ENCODE peak calls at places on chromosomes 1 and 21, in ten cellular contexts. M, S, X, F, K, Y, Z, V, U and B are unnamed samples.
A peak's percentile ranks its signal among the peaks of the same experiment; 100 is the strongest.

GRCh38 chr1:168206111-168206510 is 19.7 kb upstream of the SFT2D2 start:
- DNase-seq in V (no peak), Z (peak; percentile 8), X (peak; percentile 54), U (no peak), S (no peak), M (no peak), F (no peak), Y (no peak), K (no peak), B (no peak)

GRCh38 chr1:198258491-198258890 is 101.7 kb downstream of the NEK7 start:
- DNase-seq in Y (no peak), K (peak; percentile 6), X (peak; percentile 87), U (no peak), S (no peak), Z (peak; percentile 84), M (peak; percentile 85), V (no peak), F (no peak), B (no peak)

GRCh38 chr1:234963904-234964702 is 164.5 kb downstream of the TOMM20 start:
- DNase-seq in F (no peak), U (no peak), K (no peak), V (peak; percentile 84), Z (no peak), Y (no peak), S (peak; percentile 79), X (no peak), M (no peak), B (no peak)

GRCh38 chr1:42221952-42222606 is 57.5 kb upstream of the GUCA2A start:
- DNase-seq in Z (peak; percentile 19), M (peak; percentile 79), U (no peak), S (no peak), Y (no peak), X (no peak), F (no peak), V (peak; percentile 19), K (no peak), B (no peak)

GRCh38 chr1:207754942-207755689 is 3.3 kb downstream of the CD46 start:
- DNase-seq in V (no peak), Z (no peak), F (no peak), S (no peak), K (no peak), X (peak; percentile 31), M (no peak), Y (no peak), U (peak; percentile 31), B (no peak)

GRCh38 chr1:18387307-18387706 is 93.4 kb upstream of the KLHDC7A start:
- DNase-seq in V (no peak), U (no peak), S (no peak), Z (no peak), M (no peak), Y (no peak), K (no peak), X (no peak), F (peak; percentile 41), B (no peak)

GRCh38 chr1:181124206-181124825 is 35.8 kb downstream of the IER5 start:
- DNase-seq in M (no peak), Y (no peak), V (no peak), U (no peak), Z (no peak), X (peak; percentile 22), F (no peak), S (no peak), K (no peak), B (no peak)

GRCh38 chr1:182248721-182249120 is 142.9 kb downstream of the GLUL start:
- DNase-seq in U (no peak), K (no peak), M (no peak), F (no peak), X (no peak), V (no peak), Z (no peak), Y (no peak), S (no peak), B (no peak)

GRCh38 chr1:176149939-176150807 is 56.9 kb downstream of the COP1 start:
- DNase-seq in F (peak; percentile 14), U (no peak), S (peak; percentile 41), M (no peak), Z (no peak), X (no peak), Y (no peak), V (peak; percentile 80), K (no peak), B (no peak)

GRCh38 chr1:39116868-39117728 is 87.4 kb upstream of the MACF1 start:
- DNase-seq in Z (peak; percentile 31), K (no peak), F (no peak), U (no peak), Y (no peak), V (no peak), M (peak; percentile 79), X (peak; percentile 36), S (no peak), B (no peak)

DNA sequence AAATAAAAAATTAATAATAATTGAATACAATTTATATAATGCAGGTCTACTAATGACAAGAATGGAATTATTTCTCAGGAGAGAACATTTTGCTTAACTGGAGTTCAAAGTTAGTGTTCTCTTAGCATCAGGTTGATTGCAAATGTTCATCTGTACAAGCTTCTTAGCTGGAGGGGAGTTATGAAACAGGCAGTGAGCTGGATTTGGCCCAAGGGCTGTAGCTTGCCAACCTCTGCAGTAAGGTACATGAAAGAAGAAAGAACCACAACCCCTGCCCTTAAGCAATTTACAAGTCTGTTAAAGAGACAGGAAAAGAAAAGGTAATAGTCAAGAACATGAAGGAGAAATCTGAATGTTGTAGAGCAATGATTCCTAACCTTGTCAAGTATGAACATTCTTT is 17.0 kb downstream of the LPGAT1 start:
- DNase-seq in K (no peak), X (peak; percentile 54), F (no peak), M (no peak), S (no peak), V (no peak), Z (peak; percentile 57), U (peak; percentile 38), Y (no peak), B (no peak)
- TF ChIP-seq CTCF in K (no peak), X (no peak), F (no peak), M (no peak), S (no peak), V (no peak), Z (no peak), U (no peak), Y (no peak), B (no peak)

DNA sequence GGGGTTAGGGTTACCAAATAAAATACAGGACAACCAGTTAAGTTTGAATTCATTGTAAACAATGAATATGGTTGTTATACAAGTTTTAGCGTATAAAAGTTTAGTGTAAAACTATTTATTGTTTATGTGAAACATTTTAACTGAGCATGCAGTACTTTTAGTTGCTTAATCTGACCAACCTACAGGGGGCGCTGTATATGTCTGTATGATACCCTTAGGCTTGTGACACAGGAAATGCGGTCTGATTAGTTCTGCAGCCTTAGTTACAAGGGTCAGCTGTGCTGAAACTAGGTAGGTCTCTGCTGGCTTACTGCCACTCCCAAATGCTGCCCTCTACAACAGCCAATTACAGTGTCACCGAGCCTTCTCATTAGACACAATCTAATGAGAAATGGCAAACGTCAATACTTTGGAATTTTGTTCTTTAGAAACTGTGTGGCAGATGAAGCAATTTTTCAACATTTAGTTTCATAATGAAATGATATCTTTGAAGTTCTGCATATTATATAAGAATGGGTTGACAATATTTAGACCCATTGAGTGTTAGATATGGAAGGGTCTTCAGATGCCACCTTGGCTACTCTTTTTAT is 56.2 kb downstream of the NTNG1 start:
- DNase-seq in U (no peak), M (no peak), V (peak; percentile 49), F (peak; percentile 72), Z (no peak), S (peak; percentile 35), X (peak; percentile 21), K (peak; percentile 2), Y (peak; percentile 16), B (peak; percentile 4)
- TF ChIP-seq CTCF in U (no peak), M (peak; percentile 67), V (no peak), F (peak; percentile 82), Z (peak; percentile 52), S (peak; percentile 25), X (peak; percentile 31), K (peak; percentile 63), Y (peak; percentile 48), B (peak; percentile 64)

DNA sequence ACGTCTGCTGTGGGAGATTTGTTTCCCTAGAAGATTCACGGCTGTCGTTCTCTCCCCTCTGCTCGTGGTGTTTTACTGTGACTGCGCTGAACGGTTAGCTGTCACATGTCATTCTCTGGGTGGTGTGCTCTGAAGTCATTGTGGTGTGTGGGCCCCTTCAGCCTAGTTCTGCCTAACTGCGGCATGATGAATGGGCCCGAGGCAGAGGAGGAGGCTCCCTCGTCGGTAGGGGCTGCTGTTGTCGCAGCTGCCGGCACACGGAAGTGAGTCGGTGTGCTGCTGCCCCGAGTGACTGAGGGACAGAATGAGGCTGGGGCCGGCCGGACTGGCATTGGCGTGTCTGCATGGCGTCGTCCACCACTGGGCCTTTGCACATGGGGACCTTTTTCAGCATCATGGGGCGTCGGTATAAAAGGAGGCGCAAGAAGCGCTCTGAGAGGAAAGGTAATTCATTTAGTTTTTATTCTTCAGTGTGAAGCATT is 77.9 kb downstream of the ADARB1 start:
- DNase-seq in M (no peak), K (peak; percentile 85), U (no peak), X (no peak), Y (peak; percentile 67), V (no peak), F (peak; percentile 77), S (peak; percentile 19), Z (no peak), B (peak; percentile 51)
- TF ChIP-seq CTCF in M (no peak), K (peak; percentile 78), U (no peak), X (no peak), Y (peak; percentile 19), V (no peak), F (peak; percentile 54), S (no peak), Z (no peak), B (peak; percentile 50)

GRCh38 chr1:215181518-215181917 is 99.0 kb downstream of the KCNK2 start:
- DNase-seq in X (no peak), M (no peak), S (no peak), K (no peak), V (peak; percentile 4), U (no peak), Y (no peak), F (peak; percentile 5), Z (no peak), B (no peak)
- TF ChIP-seq CTCF in X (no peak), M (no peak), S (no peak), K (no peak), V (no peak), U (no peak), Y (no peak), F (peak; percentile 31), Z (no peak), B (no peak)